ENCODE peak calls at places on chromosomes 2 and 18, in five cellular contexts. L is prostate gland, U is psoas muscle, M is choroid plexus epithelial cell, B is PC-3. X is an unnamed sample.

GRCh38 chr2:2926009-2926857 is 451.4 kb downstream of the EIPR1 start:
- DNase-seq in B (no peak), L (no peak), U (no peak), M (no peak), X (no peak)

GRCh38 chr2:8203354-8203753 is 478.5 kb upstream of the ID2 start:
- DNase-seq in L (no peak), M (no peak), U (no peak), B (no peak), X (no peak)

GRCh38 chr2:167955264-167955906 is 292.0 kb downstream of the STK39 start:
- DNase-seq in M (no peak), L (no peak), U (no peak), B (no peak), X (no peak)

GRCh38 chr2:33598472-33599174 is 476 bp downstream of the FAM98A start:
- DNase-seq in L (no peak), M (peak; percentile 66), U (peak; percentile 62), B (peak; percentile 49), X (peak; percentile 65)

GRCh38 chr2:207711750-207712487 is 479 bp downstream of the CCNYL1 start:
- DNase-seq in M (peak; percentile 42), U (peak; percentile 69), L (peak; percentile 41), B (peak; percentile 52), X (peak; percentile 58)

GRCh38 chr2:40412456-40412855 is 39.4 kb downstream of the SLC8A1 start:
- DNase-seq in B (peak; percentile 90), M (peak; percentile 53), U (no peak), L (no peak), X (no peak)

GRCh38 chr2:158189526-158189925 is 87.8 kb downstream of the UPP2 start:
- DNase-seq in B (no peak), U (no peak), L (no peak), M (no peak), X (no peak)

GRCh38 chr2:218067523-218067922 is 1.5 kb upstream of the RUFY4 start:
- DNase-seq in M (no peak), B (no peak), L (no peak), U (no peak), X (peak; percentile 20)

GRCh38 chr18:40810371-40810770 is 1144.7 kb upstream of the PIK3C3 start:
- DNase-seq in L (no peak), B (peak; percentile 54), M (peak; percentile 27), U (no peak), X (no peak)

GRCh38 chr18:13217466-13217961 is 1.0 kb upstream of the LDLRAD4 start:
- DNase-seq in U (peak; percentile 85), L (peak; percentile 46), M (peak; percentile 30), B (no peak), X (peak; percentile 36)

DNA sequence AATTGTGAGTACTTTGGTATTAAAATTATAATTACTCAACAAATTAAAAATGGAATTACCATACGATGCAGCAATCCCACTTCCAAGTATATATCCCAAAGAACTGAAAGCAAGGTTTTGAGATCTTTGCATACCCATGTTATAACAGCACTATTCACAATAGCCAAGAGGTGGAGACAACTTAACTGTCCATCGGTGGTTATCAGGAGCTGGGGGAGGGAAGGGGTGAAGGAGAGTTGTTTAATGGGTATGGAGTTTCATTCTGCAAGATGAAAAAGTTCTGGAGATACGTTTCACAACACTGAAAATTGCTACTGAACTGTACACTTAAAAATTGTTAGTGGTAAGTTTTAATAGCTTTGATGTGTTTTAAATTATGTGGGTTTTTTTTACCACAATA is 25.7 kb downstream of the RAB10 start:
- DNase-seq in B (no peak), U (no peak), M (peak; percentile 43), L (no peak), X (no peak)
- TF ChIP-seq CTCF in B (peak; percentile 52), U (no peak), M (peak; percentile 35), L (no peak), X (no peak)

DNA sequence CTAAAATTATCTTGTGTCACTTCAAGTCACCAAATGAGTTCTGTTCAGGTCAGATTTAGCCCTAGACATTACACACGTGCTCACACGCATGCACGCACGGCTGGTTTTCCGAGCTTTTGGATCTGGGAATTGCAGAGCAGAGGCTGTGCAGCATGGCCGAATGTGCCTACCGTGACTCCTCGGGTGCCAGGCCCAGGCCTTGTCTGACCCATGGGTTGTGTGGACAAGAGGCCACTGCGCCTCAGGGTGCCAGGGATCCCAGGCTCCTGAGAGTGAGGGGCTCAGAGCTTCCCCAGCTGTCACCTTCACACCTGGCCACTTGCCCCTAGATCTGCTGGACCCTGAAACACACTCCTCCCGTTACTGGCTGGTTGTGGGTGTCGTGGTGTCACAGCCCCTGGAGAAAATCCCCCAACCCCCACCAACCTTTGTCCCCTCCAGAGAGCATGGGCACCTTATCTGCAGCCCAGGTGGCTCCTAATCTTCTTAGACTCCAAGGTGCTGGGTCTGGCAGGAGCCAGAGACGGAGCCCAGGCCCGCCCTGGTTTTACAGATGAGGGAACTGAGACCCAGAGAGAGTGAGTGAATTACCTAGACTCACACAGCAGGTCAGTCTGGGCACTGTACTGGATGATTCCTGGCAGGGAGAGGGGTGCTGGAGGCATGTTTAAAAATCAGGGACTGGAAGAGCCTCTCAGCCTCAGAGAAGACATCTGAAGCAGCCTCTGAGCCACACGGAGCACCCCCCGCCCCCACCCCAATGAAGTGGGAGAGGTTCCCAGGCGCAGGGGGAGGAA is 56.8 kb downstream of the ATOH8 start:
- DNase-seq in U (no peak), L (no peak), M (no peak), B (no peak), X (peak; percentile 36)
- H3K4me3 ChIP-seq in U (no peak overlapping the region), L (peak overlapping the region; percentile 9), M (no peak overlapping the region), B (no peak overlapping the region), X (no peak overlapping the region)

DNA sequence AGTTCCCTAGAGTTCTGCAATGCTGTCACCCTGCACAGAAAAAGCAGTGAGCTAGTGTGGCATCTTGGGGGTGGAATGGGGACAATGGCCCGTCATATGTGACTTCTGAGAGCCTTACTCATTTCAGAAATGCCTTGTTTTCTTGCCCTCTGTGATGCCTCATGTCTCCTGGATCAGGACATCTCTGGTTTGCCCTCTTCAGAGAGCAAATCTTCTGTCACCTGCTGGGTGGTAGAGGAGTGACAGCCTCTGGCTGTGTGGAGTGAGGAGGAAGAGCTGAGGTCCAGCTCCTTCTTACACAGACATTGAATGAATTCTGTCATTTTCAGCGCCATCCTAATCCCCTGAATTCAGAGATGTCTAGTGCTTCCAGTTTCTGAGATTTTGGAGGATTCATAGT is 55.6 kb upstream of the PHLPP1 start:
- DNase-seq in L (no peak), U (no peak), M (no peak), B (no peak), X (no peak)
- TF ChIP-seq CTCF in L (no peak), U (no peak), M (no peak), B (no peak), X (no peak)

DNA sequence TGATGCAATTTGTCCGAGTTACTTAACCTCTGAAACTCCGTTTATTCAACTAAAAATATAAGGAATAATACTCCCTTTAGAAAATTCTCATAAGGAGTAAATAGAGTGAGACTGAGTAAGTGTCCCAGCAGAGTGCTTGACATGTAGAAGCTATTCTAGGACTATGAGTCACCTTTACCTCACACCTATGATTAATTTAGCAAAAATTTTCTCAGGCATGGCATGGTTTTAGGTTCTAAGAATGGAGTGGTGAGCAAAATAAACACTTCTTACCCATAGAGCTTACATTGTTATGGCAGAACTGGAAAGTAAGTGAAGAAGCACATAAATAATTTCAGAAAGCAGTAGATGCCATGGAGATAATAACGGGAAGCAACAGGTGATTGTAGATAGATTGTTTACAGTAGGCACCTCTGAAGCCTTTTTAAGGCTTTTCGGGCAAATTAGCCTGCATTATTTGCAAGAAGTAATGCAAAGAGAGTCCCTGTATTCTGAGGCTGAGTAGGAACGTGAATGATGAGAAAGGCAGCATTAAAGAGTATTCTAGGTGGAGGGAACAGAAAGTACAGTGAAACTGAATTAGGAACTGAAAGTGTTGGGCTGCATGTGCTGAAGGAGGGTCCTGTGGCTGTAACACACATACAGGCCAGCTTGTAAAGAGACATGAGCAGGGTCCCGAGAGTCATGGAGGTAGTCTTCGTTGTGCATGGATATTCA is 209.2 kb downstream of the ZNF407 start:
- DNase-seq in M (peak; percentile 75), U (no peak), L (no peak), B (peak; percentile 97), X (no peak)
- H3K4me3 ChIP-seq in M (no peak overlapping the region), U (no peak overlapping the region), L (no peak overlapping the region), B (peak overlapping the region; percentile 36), X (no peak overlapping the region)

GRCh38 chr2:173955004-173955403 is 10.2 kb downstream of the SP3 start:
- DNase-seq in U (no peak), L (no peak), M (no peak), B (no peak), X (no peak)
- TF ChIP-seq CTCF in U (no peak), L (no peak), M (no peak), B (peak; percentile 43), X (no peak)

X was measured in upper lobe of left lung.